ENCODE peak calls at places on chromosomes 12 and 14, in five cellular contexts. J is NK-92 treated with Interleukin-12 subunit alpha and Interleukin-12 subunit beta, amount 100 ng/mL, for 24 hours; P is activated CD4-positive, alpha-beta T cell treated with anti-CD3 and anti-CD28 coated beads, Interleukin-2, amount 50 U/mL, for 4 hours; U is thyroid gland; D is T-helper 9 cell. T is an unnamed sample.

GRCh38 chr14:68598621-68599447 is 194.0 kb downstream of the ZFP36L1 start:
- DNase-seq in P (no peak), D (no peak), J (no peak), U (peak; percentile 38), T (peak; percentile 11)

GRCh38 chr12:28568709-28569108 is 378.5 kb downstream of the CCDC91 start:
- DNase-seq in D (no peak), U (no peak), J (no peak), P (no peak), T (no peak)

GRCh38 chr14:69711471-69712216 is 55.3 kb upstream of the SRSF5 start:
- DNase-seq in D (no peak), P (no peak), J (no peak), U (no peak), T (peak; percentile 78)

GRCh38 chr12:5173511-5174011 is 129.9 kb downstream of the KCNA5 start:
- DNase-seq in J (no peak), P (no peak), D (no peak), U (no peak), T (no peak)

GRCh38 chr12:55034218-55034617 is 14.4 kb downstream of the NEUROD4 start:
- DNase-seq in U (no peak), J (no peak), D (no peak), P (no peak), T (peak; percentile 65)

GRCh38 chr14:53054457-53054856 is 98.7 kb downstream of the DDHD1 start:
- DNase-seq in D (no peak), P (no peak), J (no peak), U (no peak), T (no peak)

GRCh38 chr14:27175489-27175888 is 577.7 kb upstream of the NOVA1 start:
- DNase-seq in P (no peak), U (no peak), J (no peak), D (no peak), T (no peak)

GRCh38 chr14:66043921-66044320 is 442.2 kb upstream of the CCDC196 start:
- DNase-seq in D (no peak), U (no peak), J (no peak), P (no peak), T (no peak)

GRCh38 chr14:20624495-20625070 is 16.9 kb downstream of the OR6S1 start:
- DNase-seq in J (no peak), P (no peak), U (peak; percentile 71), D (peak; percentile 44), T (no peak)

GRCh38 chr12:106358410-106359241 is 1.1 kb downstream of the POLR3B start:
- DNase-seq in P (no peak), U (peak; percentile 15), D (no peak), J (no peak), T (peak; percentile 43)

GRCh38 chr12:114508529-114509129 is 102.7 kb upstream of the TBX5 start:
- DNase-seq in P (peak; percentile 42), J (peak; percentile 17), U (peak; percentile 80), D (peak; percentile 32), T (peak; percentile 55)

GRCh38 chr14:22518073-22518472 is 71.0 kb downstream of the DAD1 start:
- DNase-seq in J (no peak), D (no peak), P (no peak), U (no peak), T (no peak)

GRCh38 chr14:101834387-101835165 is 73.1 kb downstream of the PPP2R5C start:
- DNase-seq in D (no peak), U (peak; percentile 68), J (no peak), P (no peak), T (no peak)

GRCh38 chr12:108950991-108951739 is 69.7 kb downstream of the SVOP start:
- DNase-seq in J (peak; percentile 17), P (peak; percentile 53), U (peak; percentile 76), D (peak; percentile 55), T (peak; percentile 62)

GRCh38 chr12:2291182-2291832 is 238.5 kb downstream of the CACNA1C start:
- DNase-seq in J (no peak), D (no peak), P (no peak), U (no peak), T (no peak)

GRCh38 chr14:101454229-101454628 is 107.1 kb upstream of the DIO3 start:
- DNase-seq in U (no peak), J (no peak), D (no peak), P (no peak), T (no peak)

GRCh38 chr12:116066381-116067230 is 210.9 kb downstream of the MED13L start:
- DNase-seq in D (peak; percentile 41), U (peak; percentile 68), J (no peak), P (peak; percentile 55), T (no peak)

GRCh38 chr14:75991753-75992152 is 6.2 kb downstream of the IFT43 start:
- DNase-seq in U (no peak), J (no peak), D (no peak), P (no peak), T (no peak)

T was measured in cerebellum.